ENCODE peak calls at places on chromosomes 12 and 14, in five cellular contexts. One of them, this sample, is unnamed.

GRCh38 chr12:52895726-52896189 is 9.1 kb downstream of the KRT8 start:
- DNase-seq in Panc1: no peak
- DNase-seq in nephron progenitor cell: no peak
- DNase-seq in T-cell: no peak
- DNase-seq in stimulated activated CD4-positive, alpha-beta T cell treated with anti-CD3 and anti-CD28 coated beads, Interleukin-4, amount 100 ng/mL, for 48 hours: no peak
- DNase-seq in this sample: no peak

GRCh38 chr12:95358111-95359083 is 115.6 kb upstream of the METAP2 start:
- DNase-seq in Panc1: no peak
- DNase-seq in nephron progenitor cell: no peak
- DNase-seq in T-cell: no peak
- DNase-seq in stimulated activated CD4-positive, alpha-beta T cell treated with anti-CD3 and anti-CD28 coated beads, Interleukin-4, amount 100 ng/mL, for 48 hours: no peak
- DNase-seq in this sample: no peak

GRCh38 chr14:42224053-42224888 is 617.6 kb downstream of the LRFN5 start:
- DNase-seq in Panc1: no peak
- DNase-seq in nephron progenitor cell: peak
- DNase-seq in T-cell: no peak
- DNase-seq in stimulated activated CD4-positive, alpha-beta T cell treated with anti-CD3 and anti-CD28 coated beads, Interleukin-4, amount 100 ng/mL, for 48 hours: peak
- DNase-seq in this sample: no peak

GRCh38 chr14:21096438-21096837 is 2.0 kb downstream of the ZNF219 start:
- DNase-seq in Panc1: no peak
- DNase-seq in nephron progenitor cell: no peak
- DNase-seq in T-cell: no peak
- DNase-seq in stimulated activated CD4-positive, alpha-beta T cell treated with anti-CD3 and anti-CD28 coated beads, Interleukin-4, amount 100 ng/mL, for 48 hours: no peak
- DNase-seq in this sample: no peak

GRCh38 chr12:69154585-69155363 is 84.6 kb upstream of the CPSF6 start:
- DNase-seq in Panc1: peak
- DNase-seq in nephron progenitor cell: peak
- DNase-seq in T-cell: peak
- DNase-seq in stimulated activated CD4-positive, alpha-beta T cell treated with anti-CD3 and anti-CD28 coated beads, Interleukin-4, amount 100 ng/mL, for 48 hours: peak
- DNase-seq in this sample: peak

GRCh38 chr14:95464103-95464502 is 52.3 kb downstream of the SYNE3 start:
- DNase-seq in Panc1: no peak
- DNase-seq in nephron progenitor cell: no peak
- DNase-seq in T-cell: no peak
- DNase-seq in stimulated activated CD4-positive, alpha-beta T cell treated with anti-CD3 and anti-CD28 coated beads, Interleukin-4, amount 100 ng/mL, for 48 hours: no peak
- DNase-seq in this sample: no peak

GRCh38 chr14:75323571-75323970 is 44.9 kb downstream of the FOS start:
- DNase-seq in Panc1: no peak
- DNase-seq in nephron progenitor cell: no peak
- DNase-seq in T-cell: no peak
- DNase-seq in stimulated activated CD4-positive, alpha-beta T cell treated with anti-CD3 and anti-CD28 coated beads, Interleukin-4, amount 100 ng/mL, for 48 hours: no peak
- DNase-seq in this sample: no peak

GRCh38 chr14:99737451-99737951 is 53.4 kb downstream of the CYP46A1 start:
- DNase-seq in Panc1: no peak
- DNase-seq in nephron progenitor cell: no peak
- DNase-seq in T-cell: no peak
- DNase-seq in stimulated activated CD4-positive, alpha-beta T cell treated with anti-CD3 and anti-CD28 coated beads, Interleukin-4, amount 100 ng/mL, for 48 hours: no peak
- DNase-seq in this sample: no peak

GRCh38 chr12:54941659-54942058 is 42.9 kb downstream of the TESPA1 start:
- DNase-seq in Panc1: no peak
- DNase-seq in nephron progenitor cell: no peak
- DNase-seq in T-cell: no peak
- DNase-seq in stimulated activated CD4-positive, alpha-beta T cell treated with anti-CD3 and anti-CD28 coated beads, Interleukin-4, amount 100 ng/mL, for 48 hours: no peak
- DNase-seq in this sample: no peak

GRCh38 chr14:23153891-23154796 is 29.3 kb downstream of the SLC7A8 start:
- DNase-seq in Panc1: no peak
- DNase-seq in nephron progenitor cell: peak
- DNase-seq in T-cell: peak
- DNase-seq in stimulated activated CD4-positive, alpha-beta T cell treated with anti-CD3 and anti-CD28 coated beads, Interleukin-4, amount 100 ng/mL, for 48 hours: no peak
- DNase-seq in this sample: no peak

GRCh38 chr14:77979666-77980351 is 179.9 kb downstream of the ADCK1 start:
- DNase-seq in Panc1: no peak
- DNase-seq in nephron progenitor cell: peak
- DNase-seq in T-cell: no peak
- DNase-seq in stimulated activated CD4-positive, alpha-beta T cell treated with anti-CD3 and anti-CD28 coated beads, Interleukin-4, amount 100 ng/mL, for 48 hours: no peak
- DNase-seq in this sample: no peak

GRCh38 chr12:77925536-77926108 is 94.9 kb downstream of the NAV3 start:
- DNase-seq in Panc1: peak
- DNase-seq in nephron progenitor cell: peak
- DNase-seq in T-cell: no peak
- DNase-seq in stimulated activated CD4-positive, alpha-beta T cell treated with anti-CD3 and anti-CD28 coated beads, Interleukin-4, amount 100 ng/mL, for 48 hours: no peak
- DNase-seq in this sample: no peak

GRCh38 chr14:83294941-83295340 is 1761.3 kb upstream of the SEL1L start:
- DNase-seq in Panc1: no peak
- DNase-seq in nephron progenitor cell: no peak
- DNase-seq in T-cell: no peak
- DNase-seq in stimulated activated CD4-positive, alpha-beta T cell treated with anti-CD3 and anti-CD28 coated beads, Interleukin-4, amount 100 ng/mL, for 48 hours: no peak
- DNase-seq in this sample: no peak

GRCh38 chr12:104350211-104350908 is 46.8 kb downstream of the EID3 start:
- DNase-seq in Panc1: no peak
- DNase-seq in nephron progenitor cell: no peak
- DNase-seq in T-cell: no peak
- DNase-seq in stimulated activated CD4-positive, alpha-beta T cell treated with anti-CD3 and anti-CD28 coated beads, Interleukin-4, amount 100 ng/mL, for 48 hours: no peak
- DNase-seq in this sample: no peak

GRCh38 chr14:105376521-105377440 is 21.6 kb upstream of the TEX22 start:
- DNase-seq in Panc1: no peak
- DNase-seq in nephron progenitor cell: no peak
- DNase-seq in T-cell: no peak
- DNase-seq in stimulated activated CD4-positive, alpha-beta T cell treated with anti-CD3 and anti-CD28 coated beads, Interleukin-4, amount 100 ng/mL, for 48 hours: no peak
- DNase-seq in this sample: no peak

GRCh38 chr12:108201808-108202207 is 72.7 kb downstream of the WSCD2 start:
- DNase-seq in Panc1: no peak
- DNase-seq in nephron progenitor cell: no peak
- DNase-seq in T-cell: no peak
- DNase-seq in stimulated activated CD4-positive, alpha-beta T cell treated with anti-CD3 and anti-CD28 coated beads, Interleukin-4, amount 100 ng/mL, for 48 hours: no peak
- DNase-seq in this sample: no peak

GRCh38 chr14:27528328-27528727 is 930.5 kb upstream of the NOVA1 start:
- DNase-seq in Panc1: peak
- DNase-seq in nephron progenitor cell: peak
- DNase-seq in T-cell: no peak
- DNase-seq in stimulated activated CD4-positive, alpha-beta T cell treated with anti-CD3 and anti-CD28 coated beads, Interleukin-4, amount 100 ng/mL, for 48 hours: no peak
- DNase-seq in this sample: no peak

GRCh38 chr12:84421103-84421502 is 491.5 kb downstream of the SLC6A15 start:
- DNase-seq in Panc1: no peak
- DNase-seq in nephron progenitor cell: no peak
- DNase-seq in T-cell: no peak
- DNase-seq in stimulated activated CD4-positive, alpha-beta T cell treated with anti-CD3 and anti-CD28 coated beads, Interleukin-4, amount 100 ng/mL, for 48 hours: no peak
- DNase-seq in this sample: no peak

GRCh38 chr12:116918464-116918863 is 7.7 kb downstream of the FBXW8 start:
- DNase-seq in Panc1: no peak
- DNase-seq in nephron progenitor cell: no peak
- DNase-seq in T-cell: no peak
- DNase-seq in stimulated activated CD4-positive, alpha-beta T cell treated with anti-CD3 and anti-CD28 coated beads, Interleukin-4, amount 100 ng/mL, for 48 hours: no peak
- DNase-seq in this sample: no peak

GRCh38 chr12:117035287-117035686 is 63.9 kb downstream of the TESC start:
- DNase-seq in Panc1: no peak
- DNase-seq in nephron progenitor cell: no peak
- DNase-seq in T-cell: no peak
- DNase-seq in stimulated activated CD4-positive, alpha-beta T cell treated with anti-CD3 and anti-CD28 coated beads, Interleukin-4, amount 100 ng/mL, for 48 hours: no peak
- DNase-seq in this sample: no peak

GRCh38 chr12:93519859-93520258 is 52.5 kb downstream of the MRPL42 start:
- DNase-seq in Panc1: no peak
- DNase-seq in nephron progenitor cell: no peak
- DNase-seq in T-cell: no peak
- DNase-seq in stimulated activated CD4-positive, alpha-beta T cell treated with anti-CD3 and anti-CD28 coated beads, Interleukin-4, amount 100 ng/mL, for 48 hours: no peak
- DNase-seq in this sample: no peak

GRCh38 chr12:114826233-114826632 is 142.3 kb upstream of the TBX3 start:
- DNase-seq in Panc1: no peak
- DNase-seq in nephron progenitor cell: no peak
- DNase-seq in T-cell: no peak
- DNase-seq in stimulated activated CD4-positive, alpha-beta T cell treated with anti-CD3 and anti-CD28 coated beads, Interleukin-4, amount 100 ng/mL, for 48 hours: no peak
- DNase-seq in this sample: no peak

GRCh38 chr12:50734409-50735263 is 29.3 kb upstream of the ATF1 start:
- DNase-seq in Panc1: peak
- DNase-seq in nephron progenitor cell: peak
- DNase-seq in T-cell: peak
- DNase-seq in stimulated activated CD4-positive, alpha-beta T cell treated with anti-CD3 and anti-CD28 coated beads, Interleukin-4, amount 100 ng/mL, for 48 hours: no peak
- DNase-seq in this sample: no peak

GRCh38 chr14:83611906-83612305 is 1918.0 kb upstream of the FLRT2 start:
- DNase-seq in Panc1: no peak
- DNase-seq in nephron progenitor cell: no peak
- DNase-seq in T-cell: no peak
- DNase-seq in stimulated activated CD4-positive, alpha-beta T cell treated with anti-CD3 and anti-CD28 coated beads, Interleukin-4, amount 100 ng/mL, for 48 hours: no peak
- DNase-seq in this sample: no peak

GRCh38 chr12:114625294-114625851 is 58.6 kb downstream of the TBX3 start:
- DNase-seq in Panc1: peak
- DNase-seq in nephron progenitor cell: peak
- DNase-seq in T-cell: peak
- DNase-seq in stimulated activated CD4-positive, alpha-beta T cell treated with anti-CD3 and anti-CD28 coated beads, Interleukin-4, amount 100 ng/mL, for 48 hours: peak
- DNase-seq in this sample: peak

GRCh38 chr14:22178330-22178981 is 410.6 kb downstream of the DAD1 start:
- DNase-seq in Panc1: no peak
- DNase-seq in nephron progenitor cell: no peak
- DNase-seq in T-cell: no peak
- DNase-seq in stimulated activated CD4-positive, alpha-beta T cell treated with anti-CD3 and anti-CD28 coated beads, Interleukin-4, amount 100 ng/mL, for 48 hours: no peak
- DNase-seq in this sample: no peak

GRCh38 chr12:27616356-27617150 is 79.7 kb upstream of the REP15 start:
- DNase-seq in Panc1: no peak
- DNase-seq in nephron progenitor cell: no peak
- DNase-seq in T-cell: no peak
- DNase-seq in stimulated activated CD4-positive, alpha-beta T cell treated with anti-CD3 and anti-CD28 coated beads, Interleukin-4, amount 100 ng/mL, for 48 hours: no peak
- DNase-seq in this sample: no peak

GRCh38 chr12:50197297-50197727 is 30.1 kb upstream of the CERS5 start:
- DNase-seq in Panc1: no peak
- DNase-seq in nephron progenitor cell: no peak
- DNase-seq in T-cell: no peak
- DNase-seq in stimulated activated CD4-positive, alpha-beta T cell treated with anti-CD3 and anti-CD28 coated beads, Interleukin-4, amount 100 ng/mL, for 48 hours: no peak
- DNase-seq in this sample: no peak

GRCh38 chr12:101923049-101923718 is 45.8 kb downstream of the DRAM1 start:
- DNase-seq in Panc1: no peak
- DNase-seq in nephron progenitor cell: no peak
- DNase-seq in T-cell: no peak
- DNase-seq in stimulated activated CD4-positive, alpha-beta T cell treated with anti-CD3 and anti-CD28 coated beads, Interleukin-4, amount 100 ng/mL, for 48 hours: no peak
- DNase-seq in this sample: no peak

This sample was measured in stimulated activated effector memory CD8-positive, alpha-beta T cell treated with anti-CD3 and anti-CD28 coated beads, Interleukin-12 subunit alpha, Interleukin-12 subunit beta, amount 100 ng/mL, for 72 hours.